ENCODE peak calls at places on chromosomes 13 and 19, in nine cellular contexts. One of them, this sample, is unnamed.

GRCh38 chr19:18607222-18608101 is 863 bp upstream of the CRLF1 start:
- DNase-seq in Calu3: no peak
- DNase-seq in mucosa of gallbladder: no peak
- DNase-seq in tibial nerve: no peak
- DNase-seq in activated gamma-delta T cell treated with Interleukin-2 at 50 U/mL for 16 hours: no peak
- DNase-seq in left cardiac atrium: no peak
- DNase-seq in stimulated activated CD4-positive, alpha-beta T cell treated with anti-CD3 and anti-CD28 coated beads, Interleukin-1b, Interleukin-23, amount 100 ng/mL, for 24 hours: no peak
- DNase-seq in left kidney: no peak
- DNase-seq in non-pigmented ciliary epithelial cell: no peak
- DNase-seq in this sample: no peak

GRCh38 chr19:3336680-3337523 is 29.5 kb upstream of the NFIC start:
- DNase-seq in mucosa of gallbladder: peak
- DNase-seq in left cardiac atrium: peak
- DNase-seq in activated gamma-delta T cell treated with Interleukin-2 at 50 U/mL for 16 hours: no peak
- DNase-seq in non-pigmented ciliary epithelial cell: no peak
- DNase-seq in left kidney: peak
- DNase-seq in tibial nerve: peak
- DNase-seq in Calu3: no peak
- DNase-seq in stimulated activated CD4-positive, alpha-beta T cell treated with anti-CD3 and anti-CD28 coated beads, Interleukin-1b, Interleukin-23, amount 100 ng/mL, for 24 hours: no peak
- DNase-seq in this sample: no peak

GRCh38 chr19:7159105-7159933 is 89.8 kb downstream of the ZNF557 start:
- DNase-seq in non-pigmented ciliary epithelial cell: peak
- DNase-seq in activated gamma-delta T cell treated with Interleukin-2 at 50 U/mL for 16 hours: no peak
- DNase-seq in left kidney: peak
- DNase-seq in stimulated activated CD4-positive, alpha-beta T cell treated with anti-CD3 and anti-CD28 coated beads, Interleukin-1b, Interleukin-23, amount 100 ng/mL, for 24 hours: no peak
- DNase-seq in mucosa of gallbladder: peak
- DNase-seq in Calu3: no peak
- DNase-seq in left cardiac atrium: peak
- DNase-seq in tibial nerve: no peak
- DNase-seq in this sample: no peak

GRCh38 chr19:45876411-45877197 is 9.3 kb downstream of the IRF2BP1 start:
- DNase-seq in Calu3: no peak
- DNase-seq in mucosa of gallbladder: no peak
- DNase-seq in tibial nerve: no peak
- DNase-seq in non-pigmented ciliary epithelial cell: no peak
- DNase-seq in left kidney: peak
- DNase-seq in stimulated activated CD4-positive, alpha-beta T cell treated with anti-CD3 and anti-CD28 coated beads, Interleukin-1b, Interleukin-23, amount 100 ng/mL, for 24 hours: no peak
- DNase-seq in activated gamma-delta T cell treated with Interleukin-2 at 50 U/mL for 16 hours: no peak
- DNase-seq in left cardiac atrium: peak
- DNase-seq in this sample: peak

GRCh38 chr13:98260357-98261164 is 83.5 kb upstream of the RNF113B start:
- DNase-seq in stimulated activated CD4-positive, alpha-beta T cell treated with anti-CD3 and anti-CD28 coated beads, Interleukin-1b, Interleukin-23, amount 100 ng/mL, for 24 hours: no peak
- DNase-seq in left cardiac atrium: no peak
- DNase-seq in tibial nerve: no peak
- DNase-seq in Calu3: no peak
- DNase-seq in non-pigmented ciliary epithelial cell: no peak
- DNase-seq in activated gamma-delta T cell treated with Interleukin-2 at 50 U/mL for 16 hours: no peak
- DNase-seq in mucosa of gallbladder: peak
- DNase-seq in left kidney: no peak
- DNase-seq in this sample: no peak

GRCh38 chr19:35722897-35723296 is 5.1 kb downstream of the KMT2B start:
- DNase-seq in Calu3: no peak
- DNase-seq in tibial nerve: no peak
- DNase-seq in left kidney: no peak
- DNase-seq in stimulated activated CD4-positive, alpha-beta T cell treated with anti-CD3 and anti-CD28 coated beads, Interleukin-1b, Interleukin-23, amount 100 ng/mL, for 24 hours: no peak
- DNase-seq in activated gamma-delta T cell treated with Interleukin-2 at 50 U/mL for 16 hours: no peak
- DNase-seq in left cardiac atrium: no peak
- DNase-seq in non-pigmented ciliary epithelial cell: no peak
- DNase-seq in mucosa of gallbladder: no peak
- DNase-seq in this sample: no peak

GRCh38 chr19:33860691-33861090 is 64.0 kb downstream of the KCTD15 start:
- DNase-seq in activated gamma-delta T cell treated with Interleukin-2 at 50 U/mL for 16 hours: no peak
- DNase-seq in Calu3: no peak
- DNase-seq in left cardiac atrium: no peak
- DNase-seq in tibial nerve: no peak
- DNase-seq in stimulated activated CD4-positive, alpha-beta T cell treated with anti-CD3 and anti-CD28 coated beads, Interleukin-1b, Interleukin-23, amount 100 ng/mL, for 24 hours: no peak
- DNase-seq in left kidney: no peak
- DNase-seq in non-pigmented ciliary epithelial cell: no peak
- DNase-seq in mucosa of gallbladder: no peak
- DNase-seq in this sample: no peak

GRCh38 chr19:18475004-18475453 is 37.1 kb upstream of the ISYNA1 start:
- DNase-seq in left kidney: no peak
- DNase-seq in mucosa of gallbladder: no peak
- DNase-seq in left cardiac atrium: no peak
- DNase-seq in non-pigmented ciliary epithelial cell: no peak
- DNase-seq in Calu3: no peak
- DNase-seq in stimulated activated CD4-positive, alpha-beta T cell treated with anti-CD3 and anti-CD28 coated beads, Interleukin-1b, Interleukin-23, amount 100 ng/mL, for 24 hours: no peak
- DNase-seq in activated gamma-delta T cell treated with Interleukin-2 at 50 U/mL for 16 hours: no peak
- DNase-seq in tibial nerve: no peak
- DNase-seq in this sample: no peak

GRCh38 chr19:920051-920857 is 3.1 kb downstream of the KISS1R start:
- DNase-seq in Calu3: peak
- DNase-seq in stimulated activated CD4-positive, alpha-beta T cell treated with anti-CD3 and anti-CD28 coated beads, Interleukin-1b, Interleukin-23, amount 100 ng/mL, for 24 hours: no peak
- DNase-seq in left cardiac atrium: no peak
- DNase-seq in mucosa of gallbladder: no peak
- DNase-seq in tibial nerve: no peak
- DNase-seq in activated gamma-delta T cell treated with Interleukin-2 at 50 U/mL for 16 hours: peak
- DNase-seq in left kidney: peak
- DNase-seq in non-pigmented ciliary epithelial cell: no peak
- DNase-seq in this sample: no peak

GRCh38 chr19:9877775-9878510 is 42.8 kb downstream of the PIN1 start:
- DNase-seq in Calu3: no peak
- DNase-seq in left cardiac atrium: no peak
- DNase-seq in stimulated activated CD4-positive, alpha-beta T cell treated with anti-CD3 and anti-CD28 coated beads, Interleukin-1b, Interleukin-23, amount 100 ng/mL, for 24 hours: no peak
- DNase-seq in activated gamma-delta T cell treated with Interleukin-2 at 50 U/mL for 16 hours: no peak
- DNase-seq in non-pigmented ciliary epithelial cell: no peak
- DNase-seq in mucosa of gallbladder: no peak
- DNase-seq in left kidney: no peak
- DNase-seq in tibial nerve: no peak
- DNase-seq in this sample: no peak

GRCh38 chr13:76886292-76887061 is at the start of gene KCTD12:
- DNase-seq in tibial nerve: peak
- DNase-seq in non-pigmented ciliary epithelial cell: peak
- DNase-seq in left cardiac atrium: peak
- DNase-seq in Calu3: peak
- DNase-seq in activated gamma-delta T cell treated with Interleukin-2 at 50 U/mL for 16 hours: peak
- DNase-seq in mucosa of gallbladder: peak
- DNase-seq in stimulated activated CD4-positive, alpha-beta T cell treated with anti-CD3 and anti-CD28 coated beads, Interleukin-1b, Interleukin-23, amount 100 ng/mL, for 24 hours: peak
- DNase-seq in left kidney: peak
- DNase-seq in this sample: peak

GRCh38 chr13:67230774-67231480 is 791 bp upstream of the PCDH9 start:
- DNase-seq in Calu3: peak
- DNase-seq in activated gamma-delta T cell treated with Interleukin-2 at 50 U/mL for 16 hours: no peak
- DNase-seq in tibial nerve: peak
- DNase-seq in left kidney: peak
- DNase-seq in mucosa of gallbladder: peak
- DNase-seq in non-pigmented ciliary epithelial cell: no peak
- DNase-seq in stimulated activated CD4-positive, alpha-beta T cell treated with anti-CD3 and anti-CD28 coated beads, Interleukin-1b, Interleukin-23, amount 100 ng/mL, for 24 hours: no peak
- DNase-seq in left cardiac atrium: peak
- DNase-seq in this sample: peak

GRCh38 chr13:109667754-109668360 is 118.5 kb downstream of the IRS2 start:
- DNase-seq in activated gamma-delta T cell treated with Interleukin-2 at 50 U/mL for 16 hours: no peak
- DNase-seq in mucosa of gallbladder: no peak
- DNase-seq in Calu3: no peak
- DNase-seq in stimulated activated CD4-positive, alpha-beta T cell treated with anti-CD3 and anti-CD28 coated beads, Interleukin-1b, Interleukin-23, amount 100 ng/mL, for 24 hours: no peak
- DNase-seq in non-pigmented ciliary epithelial cell: no peak
- DNase-seq in left kidney: peak
- DNase-seq in left cardiac atrium: no peak
- DNase-seq in tibial nerve: no peak
- DNase-seq in this sample: peak

GRCh38 chr19:13729859-13730258 is 34.5 kb upstream of the MRI1 start:
- DNase-seq in stimulated activated CD4-positive, alpha-beta T cell treated with anti-CD3 and anti-CD28 coated beads, Interleukin-1b, Interleukin-23, amount 100 ng/mL, for 24 hours: no peak
- DNase-seq in tibial nerve: no peak
- DNase-seq in left kidney: no peak
- DNase-seq in left cardiac atrium: no peak
- DNase-seq in mucosa of gallbladder: no peak
- DNase-seq in activated gamma-delta T cell treated with Interleukin-2 at 50 U/mL for 16 hours: no peak
- DNase-seq in Calu3: no peak
- DNase-seq in non-pigmented ciliary epithelial cell: no peak
- DNase-seq in this sample: no peak

GRCh38 chr13:89375839-89376238 is 1704.7 kb downstream of the SLITRK5 start:
- DNase-seq in activated gamma-delta T cell treated with Interleukin-2 at 50 U/mL for 16 hours: no peak
- DNase-seq in Calu3: no peak
- DNase-seq in left cardiac atrium: no peak
- DNase-seq in left kidney: peak
- DNase-seq in stimulated activated CD4-positive, alpha-beta T cell treated with anti-CD3 and anti-CD28 coated beads, Interleukin-1b, Interleukin-23, amount 100 ng/mL, for 24 hours: no peak
- DNase-seq in mucosa of gallbladder: no peak
- DNase-seq in non-pigmented ciliary epithelial cell: peak
- DNase-seq in tibial nerve: no peak
- DNase-seq in this sample: no peak

GRCh38 chr13:24694907-24695306 is 14.7 kb downstream of the ATP12A start:
- DNase-seq in left cardiac atrium: no peak
- DNase-seq in tibial nerve: no peak
- DNase-seq in stimulated activated CD4-positive, alpha-beta T cell treated with anti-CD3 and anti-CD28 coated beads, Interleukin-1b, Interleukin-23, amount 100 ng/mL, for 24 hours: no peak
- DNase-seq in activated gamma-delta T cell treated with Interleukin-2 at 50 U/mL for 16 hours: no peak
- DNase-seq in Calu3: no peak
- DNase-seq in non-pigmented ciliary epithelial cell: no peak
- DNase-seq in left kidney: no peak
- DNase-seq in mucosa of gallbladder: no peak
- DNase-seq in this sample: no peak

GRCh38 chr19:18029617-18030338 is 21.8 kb downstream of the ARRDC2 start:
- DNase-seq in left cardiac atrium: peak
- DNase-seq in Calu3: peak
- DNase-seq in non-pigmented ciliary epithelial cell: no peak
- DNase-seq in tibial nerve: no peak
- DNase-seq in left kidney: peak
- DNase-seq in stimulated activated CD4-positive, alpha-beta T cell treated with anti-CD3 and anti-CD28 coated beads, Interleukin-1b, Interleukin-23, amount 100 ng/mL, for 24 hours: no peak
- DNase-seq in activated gamma-delta T cell treated with Interleukin-2 at 50 U/mL for 16 hours: no peak
- DNase-seq in mucosa of gallbladder: peak
- DNase-seq in this sample: no peak

GRCh38 chr19:18223860-18224524 is 2.2 kb downstream of the PDE4C start:
- DNase-seq in Calu3: peak
- DNase-seq in tibial nerve: no peak
- DNase-seq in non-pigmented ciliary epithelial cell: no peak
- DNase-seq in left kidney: peak
- DNase-seq in left cardiac atrium: peak
- DNase-seq in activated gamma-delta T cell treated with Interleukin-2 at 50 U/mL for 16 hours: no peak
- DNase-seq in stimulated activated CD4-positive, alpha-beta T cell treated with anti-CD3 and anti-CD28 coated beads, Interleukin-1b, Interleukin-23, amount 100 ng/mL, for 24 hours: no peak
- DNase-seq in mucosa of gallbladder: peak
- DNase-seq in this sample: peak

GRCh38 chr13:87129602-87130300 is 541.4 kb upstream of the SLITRK5 start:
- DNase-seq in mucosa of gallbladder: no peak
- DNase-seq in non-pigmented ciliary epithelial cell: no peak
- DNase-seq in Calu3: no peak
- DNase-seq in left cardiac atrium: no peak
- DNase-seq in tibial nerve: no peak
- DNase-seq in stimulated activated CD4-positive, alpha-beta T cell treated with anti-CD3 and anti-CD28 coated beads, Interleukin-1b, Interleukin-23, amount 100 ng/mL, for 24 hours: no peak
- DNase-seq in left kidney: no peak
- DNase-seq in activated gamma-delta T cell treated with Interleukin-2 at 50 U/mL for 16 hours: no peak
- DNase-seq in this sample: peak

GRCh38 chr13:80979035-80979641 is 638.2 kb upstream of the SPRY2 start:
- DNase-seq in left cardiac atrium: peak
- DNase-seq in left kidney: peak
- DNase-seq in activated gamma-delta T cell treated with Interleukin-2 at 50 U/mL for 16 hours: peak
- DNase-seq in tibial nerve: no peak
- DNase-seq in stimulated activated CD4-positive, alpha-beta T cell treated with anti-CD3 and anti-CD28 coated beads, Interleukin-1b, Interleukin-23, amount 100 ng/mL, for 24 hours: no peak
- DNase-seq in Calu3: peak
- DNase-seq in mucosa of gallbladder: peak
- DNase-seq in non-pigmented ciliary epithelial cell: no peak
- DNase-seq in this sample: peak